ENCODE peak calls at places on chromosomes 6 and 20, in ten cellular contexts. E, N, I, M, Q, Z, O, F, R and B are unnamed samples.

GRCh38 chr6:81326856-81327561 is 425.5 kb downstream of the TENT5A start:
- DNase-seq in N (no peak), Z (no peak), F (no peak), Q (no peak), M (no peak), R (no peak), O (no peak), E (no peak), I (no peak), B (no peak)

GRCh38 chr20:10747019-10747418 is 73.2 kb upstream of the JAG1 start:
- DNase-seq in E (no peak), I (no peak), Z (no peak), O (no peak), R (no peak), Q (no peak), F (no peak), N (no peak), M (no peak), B (no peak)

GRCh38 chr20:4244700-4245485 is 229.5 kb upstream of the RNF24 start:
- DNase-seq in E (peak), O (no peak), N (peak), Z (peak), F (peak), M (no peak), I (no peak), R (no peak), Q (no peak), B (no peak)

GRCh38 chr20:61659652-61660346 is 405.9 kb downstream of the TAF4 start:
- DNase-seq in Q (no peak), R (no peak), N (no peak), F (no peak), I (no peak), E (no peak), O (no peak), M (no peak), Z (no peak), B (no peak)

GRCh38 chr6:55925292-55925691 is 49.9 kb upstream of the BMP5 start:
- DNase-seq in Z (no peak), M (no peak), R (no peak), I (no peak), F (peak), O (peak), Q (peak), N (no peak), E (no peak), B (no peak)

GRCh38 chr6:89120371-89120770 is 2.5 kb upstream of the SRSF12 start:
- DNase-seq in F (no peak), M (no peak), I (no peak), R (no peak), Z (no peak), N (no peak), O (no peak), Q (no peak), E (no peak), B (no peak)

GRCh38 chr6:73954843-73955242 is 258.8 kb downstream of the CD109 start:
- DNase-seq in E (no peak), I (no peak), M (no peak), R (no peak), N (no peak), Z (no peak), O (no peak), F (no peak), Q (no peak), B (no peak)

GRCh38 chr6:125952764-125953501 is 3.6 kb upstream of the HINT3 start:
- DNase-seq in Z (peak), O (peak), I (peak), F (no peak), E (peak), Q (no peak), N (no peak), R (no peak), M (no peak), B (peak)

GRCh38 chr6:30882764-30883475 is 1.4 kb upstream of the DDR1 start:
- DNase-seq in Q (no peak), N (peak), E (peak), M (no peak), O (no peak), I (no peak), Z (no peak), R (peak), F (peak), B (no peak)

GRCh38 chr6:42075159-42075838 is 25.0 kb downstream of the TAF8 start:
- DNase-seq in M (peak), N (peak), Q (peak), R (peak), E (peak), O (peak), Z (peak), F (peak), I (peak), B (peak)

GRCh38 chr20:53364617-53365016 is 229.0 kb downstream of the ZNF217 start:
- DNase-seq in O (no peak), E (no peak), Q (no peak), F (no peak), N (no peak), I (no peak), M (no peak), R (no peak), Z (no peak), B (no peak)

GRCh38 chr20:31494131-31494530 is 19.0 kb downstream of the REM1 start:
- DNase-seq in Z (peak), N (no peak), F (peak), Q (peak), I (peak), E (no peak), M (no peak), R (no peak), O (no peak), B (peak)

GRCh38 chr20:64053841-64054661 is 4.6 kb upstream of the SOX18 start:
- DNase-seq in Q (no peak), M (no peak), I (no peak), E (no peak), Z (peak), N (no peak), O (peak), F (peak), R (no peak), B (no peak)

GRCh38 chr6:36314221-36315014 is 22.3 kb downstream of the BNIP5 start:
- DNase-seq in I (peak), M (no peak), N (no peak), R (no peak), E (no peak), O (no peak), Z (no peak), F (no peak), Q (no peak), B (no peak)

GRCh38 chr20:56504373-56505005 is 20.1 kb upstream of the FAM209A start:
- DNase-seq in F (peak), Z (no peak), I (peak), R (no peak), M (no peak), O (no peak), E (no peak), Q (no peak), N (no peak), B (peak)

GRCh38 chr20:46894579-46894958 is at the start of gene EYA2:
- DNase-seq in M (no peak), N (peak), Z (no peak), I (no peak), Q (no peak), O (no peak), F (peak), E (no peak), R (no peak), B (no peak)

GRCh38 chr6:166587631-166588413 is 1.3 kb upstream of the RAMACL start:
- DNase-seq in Z (no peak), O (no peak), I (peak), Q (no peak), E (peak), F (no peak), R (no peak), N (no peak), M (no peak), B (no peak)

GRCh38 chr6:126335210-126335609 is 4.7 kb upstream of the CENPW start:
- DNase-seq in E (no peak), Z (no peak), R (no peak), M (no peak), F (no peak), I (no peak), O (no peak), N (no peak), Q (no peak), B (no peak)

GRCh38 chr6:137665342-137665741 is 171.1 kb upstream of the OLIG3 start:
- DNase-seq in I (no peak), N (no peak), R (no peak), F (no peak), O (no peak), Q (no peak), E (no peak), M (no peak), Z (no peak), B (no peak)

GRCh38 chr20:8557711-8558110 is 425.6 kb downstream of the PLCB1 start:
- DNase-seq in N (no peak), M (no peak), I (no peak), Q (no peak), F (no peak), E (no peak), Z (no peak), O (no peak), R (no peak), B (no peak)

GRCh38 chr6:153167907-153168306 is 36.8 kb upstream of the RGS17 start:
- DNase-seq in E (no peak), O (no peak), F (peak), N (no peak), M (no peak), R (no peak), Q (no peak), Z (no peak), I (no peak), B (no peak)

GRCh38 chr6:68756454-68757375 is 121.6 kb downstream of the ADGRB3 start:
- DNase-seq in N (no peak), R (no peak), I (no peak), M (no peak), Z (no peak), F (no peak), E (no peak), O (no peak), Q (no peak), B (no peak)

GRCh38 chr6:122712864-122713612 is 66.5 kb upstream of the FABP7 start:
- DNase-seq in Q (no peak), M (no peak), F (no peak), Z (no peak), N (no peak), O (no peak), I (peak), R (no peak), E (no peak), B (no peak)

DNA sequence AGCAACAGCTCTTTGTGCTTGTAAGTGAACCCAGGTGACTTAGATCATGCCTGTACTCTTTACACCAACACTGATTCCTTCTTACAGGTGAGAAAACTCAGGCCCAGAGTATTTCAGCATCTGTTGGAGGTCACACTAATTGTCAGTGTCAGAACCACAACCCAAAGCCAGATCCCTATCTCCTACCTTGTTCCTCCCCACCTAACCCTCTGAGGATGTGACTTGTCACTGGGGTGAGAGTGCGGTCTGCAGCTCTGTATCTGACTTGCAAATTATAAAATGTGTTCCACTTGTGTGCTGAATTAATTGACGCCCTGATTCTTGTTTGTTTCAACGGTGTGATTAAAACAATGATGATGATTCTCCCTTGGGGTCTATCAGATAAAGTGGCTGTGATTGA is 232.5 kb upstream of the KCNG1 start:
- DNase-seq in M (no peak), I (no peak), Z (no peak), O (no peak), N (no peak), R (no peak), Q (no peak), E (no peak), F (no peak), B (no peak)
- TF ChIP-seq POLR2A in M (no peak), I (no peak), Z (no peak), O (no peak), N (no peak), R (no peak), Q (no peak), E (no peak), F (no peak), B (no peak)

DNA sequence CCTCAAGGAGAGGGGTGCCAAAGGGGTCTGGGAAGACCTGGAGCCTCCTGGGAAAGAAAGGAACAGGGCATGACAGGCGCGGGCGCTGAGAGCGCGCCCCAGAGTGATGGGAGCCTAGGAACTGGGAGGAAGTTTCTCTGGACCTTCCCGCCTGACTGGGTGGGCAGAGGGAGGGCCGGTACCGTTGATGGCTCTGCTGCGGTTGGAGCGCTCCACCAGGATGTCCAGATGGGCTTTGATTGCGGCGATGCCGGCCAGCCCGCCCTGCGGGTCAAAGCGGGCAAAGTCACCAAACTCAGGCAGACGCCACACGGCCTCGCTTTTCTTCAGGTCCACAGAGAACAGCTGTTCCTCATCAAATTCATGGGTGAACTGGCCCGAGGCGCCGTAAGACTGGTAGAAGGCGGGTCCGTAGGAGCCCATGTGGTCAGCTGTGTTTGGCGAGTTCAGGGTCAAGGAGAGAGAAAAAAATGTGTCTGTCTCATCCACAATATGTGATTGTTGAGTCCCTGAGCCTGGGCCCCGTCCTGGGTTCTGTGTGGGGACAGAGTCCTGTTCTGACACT is 1.5 kb downstream of the HLA-DOA start:
- DNase-seq in N (no peak), M (no peak), O (no peak), F (no peak), I (no peak), E (no peak), R (no peak), Q (no peak), Z (no peak), B (no peak)
- TF ChIP-seq POLR2A in N (no peak), M (no peak), O (no peak), F (no peak), I (no peak), E (no peak), R (no peak), Q (no peak), Z (no peak), B (no peak)

DNA sequence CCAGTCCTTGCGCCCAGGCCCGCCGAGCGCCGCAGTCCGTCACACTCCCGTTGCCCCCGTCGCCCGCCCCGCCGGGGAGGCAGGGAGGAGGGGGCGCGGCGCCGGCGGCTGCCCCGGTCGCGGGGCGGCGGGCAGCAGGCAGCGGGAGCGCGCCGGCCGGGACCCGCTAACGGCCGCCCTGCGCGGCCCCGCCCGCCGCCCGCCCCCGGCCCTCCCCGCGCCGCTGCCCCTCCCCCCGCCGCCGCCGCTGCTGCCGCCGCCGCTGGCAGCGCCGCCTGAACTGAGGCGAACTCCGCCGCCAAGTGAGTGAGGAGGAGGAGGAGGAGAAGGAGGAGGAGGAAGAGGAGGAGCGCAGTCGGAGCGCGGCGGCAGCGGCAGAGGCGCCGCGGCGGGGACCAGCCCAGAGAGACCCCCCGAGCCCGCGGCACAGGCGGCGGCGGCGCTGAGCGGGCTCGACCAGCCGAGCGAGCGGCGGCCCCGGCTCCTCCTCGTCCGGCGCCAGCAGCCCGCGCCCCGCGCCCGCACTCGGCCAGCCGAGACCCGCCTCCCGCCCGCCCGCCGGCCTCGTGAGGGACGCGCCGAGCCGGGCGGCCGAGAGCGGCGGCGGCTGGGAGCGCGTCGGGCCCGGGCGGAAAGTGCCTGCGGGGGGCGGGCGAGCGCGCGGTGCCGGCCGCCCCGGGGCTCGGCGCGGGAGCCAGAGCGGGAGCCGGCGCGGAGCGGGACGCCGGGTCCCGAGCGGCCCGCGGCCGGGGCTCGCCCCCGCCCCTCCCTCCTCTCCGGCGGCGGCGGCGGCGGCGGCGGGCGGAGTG is at the start of gene QKI:
- DNase-seq in R (peak), Z (peak), I (peak), F (no peak), M (peak), N (peak), O (peak), E (peak), Q (no peak), B (peak)
- TF ChIP-seq POLR2A in R (no peak), Z (peak), I (peak), F (peak), M (peak), N (no peak), O (peak), E (peak), Q (peak), B (no peak)

DNA sequence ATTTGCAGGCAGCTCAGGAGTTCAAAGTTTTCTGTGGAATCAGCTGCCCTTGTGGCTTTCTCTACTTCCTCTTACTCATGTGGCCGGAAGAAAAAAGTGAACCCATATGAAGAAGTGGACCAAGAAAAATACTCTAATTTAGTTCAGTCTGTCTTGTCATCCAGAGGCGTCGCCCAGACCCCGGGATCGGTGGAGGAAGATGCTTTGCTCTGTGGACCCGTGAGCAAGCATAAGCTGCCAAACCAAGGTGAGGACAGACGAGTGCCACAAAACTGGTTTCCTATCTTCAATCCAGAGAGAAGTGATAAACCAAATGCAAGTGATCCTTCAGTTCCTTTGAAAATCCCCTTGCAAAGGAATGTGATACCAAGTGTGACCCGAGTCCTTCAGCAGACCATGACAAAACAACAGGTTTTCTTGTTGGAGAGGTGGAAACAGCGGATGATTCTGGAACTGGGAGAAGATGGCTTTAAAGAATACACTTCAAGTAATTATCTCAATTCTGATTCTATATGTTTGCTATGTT is 1.1 kb downstream of the MGME1 start:
- DNase-seq in R (no peak), Z (peak), N (no peak), I (peak), E (peak), Q (peak), M (no peak), O (peak), F (peak), B (peak)
- TF ChIP-seq POLR2A in R (no peak), Z (peak), N (no peak), I (peak), E (peak), Q (peak), M (peak), O (no peak), F (no peak), B (no peak)

GRCh38 chr20:41136695-41137411 is 490 bp upstream of the PLCG1 start:
- DNase-seq in F (peak), I (peak), E (peak), Z (peak), R (peak), N (peak), Q (peak), O (peak), M (peak), B (peak)
- TF ChIP-seq POLR2A in F (peak), I (peak), E (peak), Z (peak), R (peak), N (no peak), Q (peak), O (peak), M (peak), B (peak)

DNA sequence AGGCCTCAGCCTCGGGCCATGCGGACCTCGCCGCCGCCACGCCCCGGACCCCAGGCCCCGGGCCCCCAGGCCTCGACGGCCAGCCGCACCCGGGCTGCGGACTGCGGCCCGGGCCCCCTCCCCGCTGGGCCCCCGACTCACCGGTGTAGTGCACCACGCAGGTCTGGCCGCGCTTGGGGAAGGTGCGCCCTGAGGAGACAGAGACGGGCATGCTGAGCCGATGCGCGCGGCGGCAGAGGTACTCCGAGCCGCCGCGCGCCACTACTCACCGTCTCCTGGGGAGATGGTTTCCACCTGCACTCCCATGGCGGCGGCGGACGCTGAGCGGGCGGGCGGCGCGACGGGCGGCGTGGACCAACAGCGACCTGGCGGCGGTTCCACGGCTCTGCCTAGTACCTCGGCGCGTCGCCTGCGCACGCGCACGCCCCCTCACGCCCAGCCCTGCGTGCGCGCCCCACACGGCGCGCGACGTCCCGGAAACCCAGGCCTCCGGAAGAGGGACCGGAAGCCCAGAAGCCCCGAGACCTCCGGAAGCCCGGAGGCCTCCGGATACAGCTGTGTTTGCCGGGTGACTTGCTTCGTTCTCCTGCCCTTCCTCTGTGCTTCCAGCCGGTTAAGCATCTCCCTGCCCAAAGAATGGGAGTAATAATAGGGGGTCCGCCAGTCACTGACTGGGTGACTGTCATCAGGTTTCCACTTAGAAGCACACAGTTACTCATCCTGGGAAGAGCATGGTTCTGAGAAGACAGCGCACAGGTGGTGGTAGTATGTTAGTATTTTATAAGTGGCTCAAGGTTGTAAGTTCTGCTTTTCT is at the start of gene FKBP1A:
- DNase-seq in Z (peak), F (peak), Q (peak), O (peak), R (peak), M (peak), N (peak), I (peak), E (peak), B (peak)
- TF ChIP-seq POLR2A in Z (peak), F (peak), Q (peak), O (peak), R (no peak), M (peak), N (no peak), I (peak), E (peak), B (peak)